ENCODE peak calls at places on chromosomes 1 and 21, in six cellular contexts. J is H9, K is fibroblast of lung, F is lower lobe of right lung, Z is AG04450, W is astrocyte of the spinal cord. H is an unnamed sample.

GRCh38 chr1:111476214-111476613 is 2.4 kb downstream of the C1orf162 start:
- DNase-seq in F (no peak), Z (no peak), W (no peak), J (no peak), K (no peak), H (no peak)

GRCh38 chr1:31767225-31767624 is 3.1 kb upstream of the ADGRB2 start:
- DNase-seq in Z (no peak), W (no peak), J (no peak), K (no peak), F (no peak), H (no peak)

GRCh38 chr1:78586572-78586971 is 33.7 kb upstream of the IFI44L start:
- DNase-seq in W (peak), F (no peak), Z (no peak), J (no peak), K (peak), H (no peak)

GRCh38 chr1:17113973-17114372 is 5.3 kb downstream of the PADI2 start:
- DNase-seq in Z (no peak), F (no peak), W (no peak), J (no peak), K (no peak), H (no peak)

GRCh38 chr1:117284408-117285215 is 73.9 kb upstream of the VTCN1 start:
- DNase-seq in F (no peak), K (peak), Z (peak), W (peak), J (peak), H (peak)

GRCh38 chr1:93615201-93616150 is 66.2 kb downstream of the BCAR3 start:
- DNase-seq in Z (no peak), F (no peak), W (peak), K (peak), J (peak), H (peak)

GRCh38 chr1:224632381-224632871 is 16.3 kb downstream of the CNIH3 start:
- DNase-seq in Z (peak), W (peak), K (peak), F (no peak), J (no peak), H (no peak)

GRCh38 chr1:160682983-160683886 is 28.4 kb downstream of the CD48 start:
- DNase-seq in K (no peak), Z (no peak), F (no peak), J (no peak), W (no peak), H (no peak)

GRCh38 chr1:200314085-200314750 is 95.6 kb downstream of the ZNF281 start:
- DNase-seq in Z (peak), W (peak), F (no peak), K (peak), J (no peak), H (no peak)

GRCh38 chr1:23423415-23424170 is 955 bp downstream of the TCEA3 start:
- DNase-seq in Z (no peak), F (peak), J (peak), W (no peak), K (no peak), H (no peak)

GRCh38 chr1:117120774-117121588 is 568 bp downstream of the TRIM45 start:
- DNase-seq in Z (no peak), F (no peak), K (peak), J (peak), W (no peak), H (peak)

GRCh38 chr21:45831991-45832740 is 149.4 kb upstream of the COL6A1 start:
- DNase-seq in W (peak), K (peak), F (no peak), J (no peak), Z (peak), H (no peak)

GRCh38 chr1:168234846-168235547 is 9.2 kb downstream of the SFT2D2 start:
- DNase-seq in W (peak), Z (no peak), K (peak), J (peak), F (no peak), H (peak)

GRCh38 chr1:1067284-1068076 is 6.6 kb downstream of the RNF223 start:
- DNase-seq in F (peak), J (no peak), Z (no peak), W (no peak), K (no peak), H (no peak)

GRCh38 chr1:223742861-223743517 is 30.6 kb downstream of the CAPN2 start:
- DNase-seq in Z (no peak), W (no peak), F (no peak), J (no peak), K (no peak), H (no peak)

GRCh38 chr1:166870584-166870983 is 5.5 kb downstream of the TADA1 start:
- DNase-seq in J (no peak), W (no peak), Z (no peak), K (no peak), F (no peak), H (no peak)

GRCh38 chr1:39178541-39179431 is 25.7 kb upstream of the MACF1 start:
- DNase-seq in W (peak), F (no peak), Z (no peak), J (no peak), K (peak), H (no peak)

GRCh38 chr1:99306644-99307043 is 42.4 kb downstream of the PLPPR4 start:
- DNase-seq in W (no peak), K (no peak), J (peak), Z (no peak), F (no peak), H (no peak)

GRCh38 chr21:17758703-17759102 is 60.5 kb downstream of the C21orf91 start:
- DNase-seq in J (no peak), W (peak), Z (no peak), K (no peak), F (no peak), H (no peak)

GRCh38 chr1:246199086-246199485 is 308.0 kb downstream of the SMYD3 start:
- DNase-seq in F (no peak), J (no peak), Z (no peak), K (no peak), W (no peak), H (no peak)

GRCh38 chr1:210291786-210292275 is 36.9 kb upstream of the HHAT start:
- DNase-seq in Z (peak), J (no peak), F (no peak), K (peak), W (peak), H (no peak)

GRCh38 chr1:87117761-87118160 is 203.3 kb downstream of the HS2ST1 start:
- DNase-seq in W (peak), K (peak), Z (no peak), F (no peak), J (no peak), H (no peak)

GRCh38 chr21:28538987-28539622 is 453.6 kb downstream of the LTN1 start:
- DNase-seq in K (peak), W (peak), Z (peak), J (no peak), F (no peak), H (no peak)

GRCh38 chr21:32410916-32411315 is 1.6 kb upstream of the EVA1C start:
- DNase-seq in W (no peak), J (no peak), K (no peak), Z (no peak), F (no peak), H (no peak)

GRCh38 chr21:45584786-45585185 is 42.5 kb upstream of the SLC19A1 start:
- DNase-seq in K (no peak), J (no peak), F (peak), Z (no peak), W (no peak), H (no peak)

GRCh38 chr1:179021873-179022272 is 3.8 kb upstream of the FAM20B start:
- DNase-seq in J (no peak), Z (no peak), F (peak), K (peak), W (peak), H (no peak)

GRCh38 chr1:9929431-9930385 is 13.5 kb downstream of the LZIC start:
- DNase-seq in J (peak), F (no peak), W (no peak), K (no peak), Z (no peak), H (no peak)

GRCh38 chr1:9084883-9085282 is 15.4 kb upstream of the SLC2A5 start:
- DNase-seq in K (peak), F (no peak), Z (no peak), W (no peak), J (no peak), H (no peak)

GRCh38 chr1:89104147-89104546 is 21.8 kb downstream of the GBP2 start:
- DNase-seq in J (no peak), Z (no peak), F (no peak), K (peak), W (no peak), H (no peak)

GRCh38 chr1:42940851-42941639 is 17.6 kb downstream of the SLC2A1 start:
- DNase-seq in K (peak), W (peak), Z (peak), F (no peak), J (peak), H (no peak)

GRCh38 chr1:37621326-37621870 is 13.3 kb downstream of the RSPO1 start:
- DNase-seq in F (no peak), W (no peak), K (no peak), Z (no peak), J (no peak), H (no peak)

GRCh38 chr1:179079113-179079761 is 2.6 kb upstream of the TOR3A start:
- DNase-seq in Z (peak), K (peak), J (peak), W (peak), F (no peak), H (peak)

GRCh38 chr21:44370027-44370735 is 16.8 kb downstream of the TRPM2 start:
- DNase-seq in F (no peak), Z (no peak), J (peak), K (peak), W (no peak), H (peak)

GRCh38 chr1:245411245-245411644 is 256.5 kb downstream of the KIF26B start:
- DNase-seq in K (peak), Z (peak), W (peak), J (no peak), F (no peak), H (no peak)

GRCh38 chr1:201468844-201469644 is at the start of gene PHLDA3:
- DNase-seq in J (peak), K (peak), Z (peak), F (peak), W (peak), H (peak)

DNA sequence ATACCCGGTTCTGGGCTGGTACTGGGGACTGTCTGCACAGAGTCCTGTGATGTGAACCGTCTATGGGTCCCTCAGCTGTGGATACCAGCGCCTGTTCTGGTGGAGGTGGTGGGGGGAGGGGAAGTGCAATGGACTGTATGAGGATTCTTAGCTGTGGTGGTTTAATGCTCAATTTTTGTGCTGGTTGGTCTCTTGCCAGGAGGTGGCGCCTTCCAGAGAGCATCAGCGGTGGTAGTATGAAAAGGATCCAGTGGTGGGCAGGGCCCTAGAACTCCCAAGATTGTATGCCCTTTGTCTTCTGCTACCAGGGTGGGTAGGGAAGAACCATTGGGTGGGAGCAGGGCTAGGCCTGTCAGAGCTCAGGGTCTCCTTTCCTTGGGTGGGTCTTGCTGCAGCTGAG is 89.4 kb upstream of the B3GALT2 start:
- DNase-seq in Z (no peak), J (peak), K (no peak), F (no peak), W (no peak), H (no peak)
- TF ChIP-seq CTCF in Z (no peak), J (peak), K (no peak), F (no peak), W (peak), H (no peak)

GRCh38 chr1:226569879-226570547 is 21.4 kb downstream of the STUM start:
- DNase-seq in F (no peak), Z (no peak), W (no peak), K (no peak), J (peak), H (peak)
- TF ChIP-seq CTCF in F (no peak), Z (peak), W (peak), K (no peak), J (peak), H (no peak)

GRCh38 chr1:74729741-74730478 is 2.9 kb downstream of the CRYZ start:
- DNase-seq in Z (no peak), J (no peak), F (no peak), K (peak), W (peak), H (no peak)

GRCh38 chr1:74733616-74734484 is 898 bp downstream of the TYW3 start:
- DNase-seq in W (peak), K (peak), Z (peak), F (no peak), J (no peak), H (peak)

GRCh38 chr1:74731399-74732052 is 1.3 kb downstream of the CRYZ start:
- DNase-seq in W (no peak), F (no peak), Z (no peak), J (no peak), K (peak), H (peak)

GRCh38 chr1:74737360-74737759 is 4.4 kb downstream of the TYW3 start:
- DNase-seq in K (no peak), Z (no peak), W (no peak), F (no peak), J (no peak), H (no peak)

DNA sequence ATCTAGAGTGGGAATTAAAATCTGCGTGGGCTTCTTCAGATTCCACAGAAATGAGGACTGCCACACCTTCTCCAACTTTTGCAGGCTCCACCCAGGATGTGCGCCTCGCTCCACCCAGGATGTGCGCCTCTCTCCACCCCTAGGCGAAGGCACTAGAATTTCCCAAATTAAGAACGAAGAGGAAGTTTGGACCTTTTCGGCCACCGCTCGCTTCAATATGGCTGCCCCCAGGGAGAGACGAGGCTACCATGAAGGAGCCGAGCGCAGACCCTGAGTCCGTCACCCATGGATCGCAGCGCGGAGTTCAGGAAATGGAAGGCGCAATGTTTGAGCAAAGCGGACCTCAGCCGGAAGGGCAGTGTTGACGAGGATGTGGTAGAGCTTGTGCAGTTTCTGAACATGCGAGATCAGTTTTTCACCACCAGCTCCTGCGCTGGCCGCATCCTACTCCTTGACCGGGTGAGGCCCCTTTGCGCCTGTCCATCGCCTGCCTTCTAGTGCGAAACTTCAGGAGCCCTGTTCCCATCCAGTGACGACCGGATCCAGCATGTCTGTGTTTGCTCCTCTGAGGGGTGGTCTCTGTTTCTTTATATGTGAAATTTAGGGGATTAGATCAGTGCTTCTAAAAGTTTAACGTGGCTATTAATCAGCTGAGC is at the start of the genes CRYZ and TYW3:
- DNase-seq in W (peak), J (no peak), F (peak), K (peak), Z (peak), H (peak)
- TF ChIP-seq CTCF in W (no peak), J (no peak), F (no peak), K (no peak), Z (no peak), H (no peak)

GRCh38 chr1:221780175-221780574 is 38.3 kb upstream of the DUSP10 start:
- DNase-seq in Z (no peak), J (no peak), W (no peak), K (no peak), F (no peak), H (no peak)
- TF ChIP-seq CTCF in Z (no peak), J (no peak), W (no peak), K (no peak), F (no peak), H (no peak)

DNA sequence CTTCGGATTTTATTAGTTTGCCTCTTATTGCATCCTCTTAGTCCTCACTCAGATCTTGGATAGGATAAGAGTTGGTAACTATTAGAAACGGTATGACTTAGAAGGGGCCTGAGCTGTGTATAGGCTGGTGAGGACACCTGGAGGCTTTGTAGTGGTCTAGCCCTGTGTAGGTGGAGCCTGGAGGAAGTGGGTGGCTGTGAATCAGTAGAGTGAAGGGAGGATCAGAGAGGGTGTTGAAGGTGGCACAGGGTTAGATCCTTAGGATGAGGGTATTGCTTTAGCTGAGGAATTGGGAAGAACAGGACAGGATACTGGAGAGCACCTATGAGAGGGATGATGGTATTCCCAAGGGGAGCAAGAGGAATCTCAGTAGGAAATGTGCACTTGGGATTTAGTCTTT is 5.7 kb downstream of the VANGL1 start:
- DNase-seq in W (no peak), K (no peak), F (no peak), J (no peak), Z (no peak), H (no peak)
- TF ChIP-seq CTCF in W (no peak), K (no peak), F (no peak), J (no peak), Z (no peak), H (no peak)

DNA sequence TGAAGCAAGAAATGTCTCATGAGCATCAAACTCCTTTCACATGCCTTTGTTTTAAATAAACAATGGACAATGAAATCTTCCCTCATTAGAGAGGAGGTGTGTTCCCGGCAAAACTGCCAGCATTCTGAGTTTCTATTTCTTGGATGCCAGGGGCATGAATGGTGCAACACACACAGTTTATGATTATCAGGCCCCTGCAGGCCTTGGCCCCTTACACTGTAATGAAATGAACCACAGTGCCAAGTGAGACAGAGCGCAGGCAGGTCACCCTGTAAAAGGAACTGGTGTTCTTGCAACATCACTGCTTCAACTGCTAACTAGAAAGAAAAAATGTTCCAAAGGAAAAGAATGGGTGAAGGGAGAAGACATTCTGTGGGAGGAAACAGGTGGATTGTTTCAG is 3.8 kb upstream of the PIGC start:
- DNase-seq in F (no peak), W (no peak), K (no peak), J (no peak), Z (no peak), H (no peak)
- TF ChIP-seq CTCF in F (no peak), W (no peak), K (no peak), J (no peak), Z (no peak), H (no peak)

DNA sequence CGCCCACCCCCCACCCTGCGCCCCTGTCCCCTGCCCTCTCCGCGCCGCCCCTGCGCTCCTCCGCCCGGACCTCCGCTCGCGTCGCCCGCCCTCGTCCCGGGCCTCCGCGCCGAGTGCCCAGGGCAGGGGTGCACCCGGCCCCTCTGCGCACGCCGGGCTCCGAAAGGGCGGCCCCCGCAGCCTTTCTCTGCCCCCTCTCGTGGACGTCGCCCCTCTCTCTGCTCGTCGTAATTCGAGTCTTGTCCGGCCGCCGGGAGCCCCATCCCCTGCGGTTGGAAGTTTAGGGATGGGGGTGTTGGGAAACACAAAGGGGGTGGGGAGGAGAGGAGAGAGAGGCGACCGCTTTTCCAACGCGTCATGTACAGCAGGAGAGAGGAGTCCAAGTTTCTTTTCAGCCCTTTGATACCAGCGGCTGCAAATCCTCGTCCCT is 418 bp downstream of the GALNT2 start:
- DNase-seq in Z (no peak), F (peak), J (no peak), W (no peak), K (peak), H (peak)
- TF ChIP-seq CTCF in Z (no peak), F (no peak), J (no peak), W (no peak), K (no peak), H (no peak)

H was measured in GM13976.